ENCODE peak calls at places on chromosomes 7 and 10, in nine cellular contexts. P is neural progenitor cell, L is fibroblast of lung, H is IMR-90, R is MM.1S, Q is K562, X is HCT116, K is transverse colon, W is psoas muscle. E is an unnamed sample.
A peak's percentile ranks its signal among the peaks of the same experiment; 100 is the strongest.

GRCh38 chr10:69087600-69088470 is at the start of gene SRGN:
- DNase-seq in H (peak; percentile 62), Q (peak; percentile 79), L (peak; percentile 67), P (no peak), K (peak; percentile 81), X (no peak), R (peak; percentile 97), W (peak; percentile 31), E (peak; percentile 81)

GRCh38 chr7:131455546-131455945 is 100.9 kb downstream of the PODXL start:
- DNase-seq in Q (no peak), R (no peak), P (no peak), L (no peak), W (no peak), X (no peak), H (no peak), K (no peak), E (no peak)

GRCh38 chr7:98618786-98619185 is 1.7 kb downstream of the NPTX2 start:
- DNase-seq in W (no peak), R (no peak), L (no peak), Q (no peak), H (no peak), X (no peak), P (no peak), K (no peak), E (no peak)

GRCh38 chr7:82056282-82056681 is 286.4 kb upstream of the HGF start:
- DNase-seq in Q (no peak), P (no peak), W (no peak), X (no peak), K (no peak), H (peak; percentile 31), R (no peak), L (no peak), E (no peak)

GRCh38 chr7:114047889-114048288 is 129.1 kb upstream of the PPP1R3A start:
- DNase-seq in K (no peak), R (no peak), Q (no peak), P (no peak), L (peak; percentile 77), H (peak; percentile 69), X (no peak), W (no peak), E (no peak)

GRCh38 chr10:126264089-126265018 is 123.9 kb downstream of the ADAM12 start:
- DNase-seq in R (no peak), H (no peak), K (no peak), L (no peak), W (no peak), Q (no peak), X (no peak), P (no peak), E (no peak)

GRCh38 chr7:22267989-22268615 is 88.9 kb downstream of the RAPGEF5 start:
- DNase-seq in P (no peak), W (no peak), L (peak; percentile 40), R (no peak), Q (no peak), K (no peak), X (no peak), H (no peak), E (no peak)

GRCh38 chr10:114491933-114492332 is 87.6 kb upstream of the AFAP1L2 start:
- DNase-seq in R (no peak), P (no peak), X (no peak), W (no peak), L (peak; percentile 45), H (no peak), K (no peak), Q (no peak), E (no peak)

GRCh38 chr10:53765311-53765710 is 992.7 kb upstream of the MBL2 start:
- DNase-seq in W (no peak), L (peak; percentile 66), Q (no peak), X (no peak), R (no peak), P (no peak), K (no peak), H (no peak), E (no peak)

GRCh38 chr7:126493801-126494200 is 758.9 kb downstream of the GRM8 start:
- DNase-seq in H (no peak), X (no peak), R (no peak), P (no peak), K (no peak), L (no peak), W (no peak), Q (no peak), E (no peak)

GRCh38 chr10:73950155-73950554 is 39.2 kb downstream of the PLAU start:
- DNase-seq in W (no peak), Q (no peak), L (no peak), P (no peak), K (no peak), H (no peak), X (no peak), R (no peak), E (no peak)

GRCh38 chr10:77432398-77432797 is 205.2 kb downstream of the KCNMA1 start:
- DNase-seq in P (no peak), H (no peak), L (no peak), K (no peak), W (no peak), Q (no peak), R (no peak), X (no peak), E (no peak)

GRCh38 chr10:77431980-77432379 is 205.6 kb downstream of the KCNMA1 start:
- DNase-seq in Q (no peak), X (no peak), P (no peak), L (no peak), W (no peak), H (no peak), R (no peak), K (no peak), E (no peak)

GRCh38 chr10:77430530-77430929 is 207.1 kb downstream of the KCNMA1 start:
- DNase-seq in P (no peak), H (no peak), W (no peak), X (no peak), K (no peak), L (no peak), R (no peak), Q (no peak), E (no peak)

GRCh38 chr10:77428776-77429395 is 208.7 kb downstream of the KCNMA1 start:
- DNase-seq in L (peak; percentile 74), H (peak; percentile 82), K (peak; percentile 49), P (peak; percentile 61), W (peak; percentile 48), Q (no peak), X (peak; percentile 24), R (no peak), E (no peak)

GRCh38 chr10:77431209-77431611 is 206.4 kb downstream of the KCNMA1 start:
- DNase-seq in P (peak; percentile 75), L (peak; percentile 17), W (no peak), Q (no peak), X (no peak), R (no peak), K (no peak), H (no peak), E (no peak)
- TF ChIP-seq CTCF in P (peak; percentile 34), L (no peak), W (no peak), Q (no peak), X (no peak), R (no peak), K (no peak), H (peak; percentile 1), E (no peak)

GRCh38 chr7:145868935-145869334 is 247.7 kb upstream of the CNTNAP2 start:
- DNase-seq in X (no peak), W (no peak), Q (no peak), L (no peak), R (no peak), P (no peak), K (no peak), H (no peak), E (no peak)
- H3K4me1 ChIP-seq in X (no peaks in the 10 kb centered on the region), W (no peaks in the 10 kb centered on the region), Q (no peaks in the 10 kb centered on the region), L (no peaks in the 10 kb centered on the region), R (peaks cover 10% of the 10 kb centered on the region), P (no peaks in the 10 kb centered on the region), K (no peaks in the 10 kb centered on the region), H (no peaks in the 10 kb centered on the region), E (no peaks in the 10 kb centered on the region)

GRCh38 chr7:138890467-138890781 is 90.8 kb downstream of the KIAA1549 start:
- DNase-seq in R (no peak), W (no peak), P (no peak), X (no peak), Q (no peak), L (no peak), K (no peak), H (no peak), E (no peak)

GRCh38 chr7:138890782-138891445 is 90.3 kb downstream of the KIAA1549 start:
- DNase-seq in Q (no peak), P (no peak), X (no peak), K (no peak), R (no peak), L (peak; percentile 44), H (peak; percentile 22), W (peak; percentile 23), E (no peak)

GRCh38 chr7:138892016-138892630 is 89.1 kb downstream of the KIAA1549 start:
- DNase-seq in Q (no peak), L (no peak), P (no peak), K (no peak), X (no peak), H (no peak), W (no peak), R (no peak), E (no peak)

GRCh38 chr7:138892808-138893207 is 88.4 kb downstream of the KIAA1549 start:
- DNase-seq in P (no peak), R (no peak), K (no peak), Q (no peak), W (no peak), H (no peak), X (no peak), L (no peak), E (no peak)

GRCh38 chr7:138891446-138891810 is 89.8 kb downstream of the KIAA1549 start:
- DNase-seq in L (no peak), H (no peak), X (no peak), Q (no peak), K (no peak), P (no peak), W (no peak), R (no peak), E (no peak)
- H3K4me3 ChIP-seq in L (no peak overlapping the region), H (no peak overlapping the region), X (no peak overlapping the region), Q (no peak overlapping the region), K (no peak overlapping the region), P (no peak overlapping the region), W (no peak overlapping the region), R (no peak overlapping the region), E (no peak overlapping the region)

DNA sequence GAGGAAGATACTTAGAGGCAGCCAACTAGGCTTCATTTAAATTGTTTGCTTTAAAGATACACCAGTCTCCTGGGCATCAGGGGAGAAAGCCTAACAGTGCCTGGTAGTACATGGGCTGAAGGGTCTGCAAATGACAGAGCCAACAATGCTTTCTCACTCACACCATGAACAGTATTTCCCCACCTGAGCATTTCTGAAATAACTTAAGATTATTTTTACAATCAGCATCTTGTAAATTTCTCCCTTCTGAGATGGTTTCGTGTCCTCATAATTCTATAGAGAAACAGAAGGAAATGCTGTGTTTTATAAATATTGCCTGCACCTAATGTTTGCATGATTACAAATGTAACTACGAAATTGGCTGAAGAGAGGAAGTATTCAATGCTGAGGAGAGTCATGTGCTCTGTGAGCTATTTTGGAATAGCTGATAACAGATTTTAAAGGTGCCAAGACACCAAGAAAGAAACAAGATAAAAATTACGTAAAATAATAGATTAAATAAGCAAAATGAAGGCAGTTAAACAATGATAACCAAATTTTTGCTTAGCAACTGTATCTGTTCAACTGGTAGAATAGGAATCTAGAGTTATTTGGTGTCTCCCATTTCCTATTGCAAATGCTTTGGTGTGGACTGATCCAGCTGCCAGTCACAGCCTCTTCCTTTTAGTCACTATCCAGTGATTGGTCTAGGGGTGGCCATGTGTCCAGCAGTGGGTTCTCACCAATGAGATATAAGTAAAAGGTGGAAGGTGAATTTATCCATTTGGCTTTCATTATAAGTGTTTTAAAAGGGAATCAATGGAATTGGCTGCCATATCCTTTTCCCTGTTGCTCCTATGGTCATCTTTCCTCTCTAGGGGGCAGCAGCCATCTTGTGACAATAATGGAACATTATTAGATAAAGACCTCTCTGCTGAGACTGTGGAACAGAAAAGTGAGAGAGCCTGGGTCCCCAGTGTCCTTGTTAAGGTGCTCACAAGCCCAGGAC is 167.9 kb upstream of the SLC26A5 start:
- DNase-seq in P (peak; percentile 42), H (no peak), K (no peak), L (no peak), R (no peak), Q (peak; percentile 52), W (no peak), X (no peak), E (no peak)
- TF ChIP-seq CTCF in P (peak; percentile 43), H (peak; percentile 28), K (no peak), L (peak; percentile 26), R (peak; percentile 15), Q (peak; percentile 68), W (no peak), X (peak; percentile 35), E (no peak)